ENCODE peak calls at places on chromosomes 4 and X, in ten cellular contexts. P is BE2C, S is lower leg skin, A is nephron progenitor cell, R is lower lobe of right lung, O is body of pancreas, D is fibroblast of villous mesenchyme, N is brain microvascular endothelial cell, K is colonic mucosa, L is GM12878. B is an unnamed sample.

GRCh38 chrX:40158036-40158706 is 60.4 kb upstream of the BCOR start:
- DNase-seq in A (peak; percentile 55), S (no peak), L (no peak), P (peak; percentile 43), N (no peak), K (no peak), D (no peak), R (peak; percentile 54), O (no peak), B (peak; percentile 79)

GRCh38 chr4:140296871-140297570 is 76.4 kb upstream of the SCOC start:
- DNase-seq in S (no peak), D (peak; percentile 26), O (peak; percentile 34), N (no peak), A (peak; percentile 10), K (no peak), L (no peak), P (peak; percentile 51), R (no peak), B (no peak)

GRCh38 chr4:189304755-189305154 is 635.9 kb upstream of the FRG1 start:
- DNase-seq in O (no peak), R (no peak), S (no peak), N (no peak), L (no peak), K (no peak), A (no peak), P (no peak), D (peak; percentile 71), B (no peak)

GRCh38 chr4:15951781-15952180 is 11.2 kb downstream of the FGFBP2 start:
- DNase-seq in K (no peak), A (no peak), N (no peak), O (no peak), D (no peak), R (no peak), S (no peak), L (no peak), P (no peak), B (no peak)

GRCh38 chrX:101759000-101759399 is 99.3 kb upstream of the ARMCX2 start:
- DNase-seq in L (no peak), P (peak; percentile 15), R (no peak), S (no peak), A (peak; percentile 31), D (peak; percentile 44), O (peak; percentile 34), N (peak; percentile 57), K (peak; percentile 25), B (no peak)

GRCh38 chr4:72900952-72901351 is 168.6 kb downstream of the COX18 start:
- DNase-seq in D (peak; percentile 66), K (no peak), R (no peak), S (no peak), N (peak; percentile 39), A (no peak), P (no peak), L (no peak), O (no peak), B (no peak)

GRCh38 chrX:23634181-23634580 is 33.1 kb upstream of the PRDX4 start:
- DNase-seq in R (no peak), K (no peak), A (no peak), L (no peak), S (no peak), D (peak; percentile 1), N (no peak), O (no peak), P (no peak), B (peak; percentile 26)

GRCh38 chr4:83771113-83771705 is 235.3 kb downstream of the GPAT3 start:
- DNase-seq in N (peak; percentile 72), O (peak; percentile 57), R (peak; percentile 43), K (no peak), A (peak; percentile 48), P (peak; percentile 66), S (no peak), D (peak; percentile 46), L (no peak), B (peak; percentile 17)

GRCh38 chr4:32172086-32172485 is 1451.9 kb downstream of the PCDH7 start:
- DNase-seq in R (no peak), D (no peak), K (no peak), P (no peak), O (no peak), L (no peak), N (no peak), S (no peak), A (no peak), B (no peak)

GRCh38 chr4:182862166-182862875 is 54.9 kb downstream of the DCTD start:
- DNase-seq in A (no peak), D (no peak), K (no peak), L (no peak), R (no peak), N (no peak), P (no peak), O (peak; percentile 67), S (no peak), B (no peak)
- TF ChIP-seq CTCF in A (no peak), D (no peak), K (no peak), L (no peak), R (no peak), N (peak; percentile 31), P (peak; percentile 18), O (peak; percentile 39), S (no peak), B (no peak)

DNA sequence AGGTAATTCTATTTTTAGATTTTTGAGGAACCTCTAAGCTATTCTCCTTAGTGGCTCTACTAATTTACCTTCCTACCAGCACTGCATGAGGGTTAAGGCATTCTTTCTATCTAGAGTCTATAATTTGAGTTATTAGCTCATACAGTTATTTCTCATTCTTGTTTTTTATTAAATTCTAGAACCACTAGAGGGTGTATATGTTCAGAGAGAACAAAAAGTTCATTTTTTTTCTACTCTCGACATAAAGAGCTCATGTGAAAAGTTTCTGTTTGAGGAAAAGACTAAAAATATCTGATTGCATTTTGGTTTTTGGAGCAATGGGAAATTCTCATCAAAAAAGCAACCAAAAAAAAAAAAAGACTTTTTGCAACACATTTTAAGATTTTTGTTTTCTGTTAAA is 57.0 kb upstream of the LRAT start:
- DNase-seq in N (no peak), O (no peak), P (no peak), K (no peak), S (no peak), R (no peak), A (no peak), L (no peak), D (no peak), B (no peak)
- TF ChIP-seq CTCF in N (peak; percentile 9), O (peak; percentile 11), P (no peak), K (no peak), S (no peak), R (no peak), A (no peak), L (no peak), D (no peak), B (no peak)

GRCh38 chr4:5387457-5387856 is 320.9 kb downstream of the EVC2 start:
- DNase-seq in D (no peak), L (no peak), R (no peak), N (no peak), P (no peak), K (no peak), S (no peak), O (no peak), A (no peak), B (no peak)

GRCh38 chr4:5395781-5396180 is 312.6 kb downstream of the EVC2 start:
- DNase-seq in S (no peak), K (no peak), D (no peak), R (no peak), O (no peak), P (no peak), N (no peak), A (no peak), L (no peak), B (no peak)

GRCh38 chr4:5389756-5390155 is 318.6 kb downstream of the EVC2 start:
- DNase-seq in A (no peak), L (no peak), O (no peak), R (no peak), K (no peak), P (no peak), S (no peak), N (no peak), D (no peak), B (no peak)

GRCh38 chr4:5386921-5387320 is 321.4 kb downstream of the EVC2 start:
- DNase-seq in R (no peak), A (no peak), L (no peak), D (no peak), S (no peak), P (no peak), N (no peak), K (no peak), O (no peak), B (no peak)

DNA sequence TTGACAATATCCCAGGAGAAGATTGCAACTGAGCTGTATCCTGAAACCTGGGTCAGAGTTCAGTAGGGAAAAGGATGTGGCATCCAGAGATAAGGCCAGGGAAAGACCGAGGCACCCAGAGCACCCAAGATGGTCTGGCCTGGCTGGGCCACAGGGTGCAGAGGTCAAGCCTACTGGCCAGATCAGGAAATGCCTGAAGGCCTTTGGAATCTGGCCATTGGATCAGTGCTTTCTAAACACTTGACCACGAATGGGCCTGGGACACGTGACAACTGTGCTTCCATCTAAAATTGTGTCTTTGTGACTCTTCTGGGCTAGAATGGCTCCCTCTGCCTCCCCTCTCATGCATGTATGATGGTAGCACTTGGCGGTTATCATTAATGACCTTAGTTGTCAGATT is 316.9 kb downstream of the EVC2 start:
- DNase-seq in S (no peak), A (no peak), P (no peak), N (no peak), R (no peak), L (no peak), O (no peak), K (no peak), D (peak; percentile 44), B (no peak)
- TF ChIP-seq CTCF in S (no peak), A (no peak), P (no peak), N (peak; percentile 4), R (no peak), L (no peak), O (no peak), K (no peak), D (peak; percentile 25), B (no peak)

GRCh38 chrX:131818297-131818936 is 204.7 kb upstream of the STK26 start:
- DNase-seq in R (no peak), L (no peak), D (no peak), K (no peak), N (no peak), P (no peak), S (no peak), A (no peak), O (no peak), B (no peak)

GRCh38 chrX:131812847-131813825 is 210.0 kb upstream of the STK26 start:
- DNase-seq in N (peak; percentile 58), K (peak; percentile 81), R (no peak), L (peak; percentile 92), S (peak; percentile 93), P (no peak), A (no peak), D (peak; percentile 93), O (peak; percentile 80), B (peak; percentile 75)

GRCh38 chrX:131821945-131822622 is 201.0 kb upstream of the STK26 start:
- DNase-seq in O (peak; percentile 84), K (peak; percentile 87), D (peak; percentile 94), P (no peak), N (peak; percentile 67), S (peak; percentile 92), A (no peak), L (peak; percentile 85), R (no peak), B (no peak)

DNA sequence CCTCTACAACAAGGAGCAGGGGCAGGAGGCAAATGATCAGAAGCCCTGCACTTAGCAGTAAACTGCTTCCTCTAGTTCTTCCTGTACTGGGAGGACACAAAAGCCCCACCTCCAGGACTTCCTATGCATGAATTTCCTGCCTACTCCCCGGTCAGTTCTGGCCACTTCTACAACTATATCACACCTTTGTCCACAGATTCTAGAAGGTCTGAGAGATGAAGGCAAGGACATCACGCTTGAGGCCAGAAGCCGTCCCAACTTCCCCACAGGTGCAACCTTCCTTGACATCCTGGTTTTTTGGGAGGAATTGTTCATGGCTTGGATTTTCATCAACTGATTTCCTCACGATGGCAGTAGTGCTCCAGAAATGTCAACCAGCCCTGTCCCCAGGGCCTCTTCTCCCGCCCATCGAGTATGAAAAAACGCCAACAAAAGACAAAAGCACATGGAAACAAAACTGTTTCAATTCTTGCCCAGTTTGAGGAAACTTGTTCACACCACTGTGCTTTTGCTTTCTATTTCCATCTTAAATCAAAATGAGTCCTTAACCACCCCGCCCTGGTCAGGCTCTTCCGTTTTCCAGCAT is 206.5 kb upstream of the STK26 start:
- DNase-seq in D (peak; percentile 90), L (peak; percentile 90), S (peak; percentile 92), N (peak; percentile 65), O (peak; percentile 88), R (no peak), K (peak; percentile 93), P (no peak), A (no peak), B (peak; percentile 39)
- TF ChIP-seq CTCF in D (peak; percentile 46), L (peak; percentile 61), S (no peak), N (peak; percentile 52), O (peak; percentile 18), R (peak; percentile 28), K (peak; percentile 29), P (no peak), A (no peak), B (peak; percentile 20)